ENCODE peak calls at places on chromosome 16, in seven cellular contexts. A is frontal cortex; N is NCI-H446 treated with DMSO at 0.1 percent for 48 hours; X is stimulated activated CD4-positive, alpha-beta T cell treated with anti-CD3 and anti-CD28 coated beads, TNF-alpha, amount 100 ng/mL, for 24 hours; M is HFFc6; V is stimulated activated CD8-positive, alpha-beta memory T cell treated with anti-CD3 and anti-CD28 coated beads, Interleukin-4, amount 100 ng/mL, for 1 hour; B is heart left ventricle. I is an unnamed sample.

GRCh38 chr16:11560701-11561439 is 25.8 kb downstream of the LITAF start:
- DNase-seq in A (no peak), N (no peak), X (peak), M (peak), V (peak), B (no peak), I (peak)

GRCh38 chr16:12017583-12017982 is 41.0 kb downstream of the SNX29 start:
- DNase-seq in A (no peak), N (no peak), X (no peak), M (peak), V (no peak), B (no peak), I (no peak)

GRCh38 chr16:16019488-16019887 is 70.1 kb downstream of the ABCC1 start:
- DNase-seq in A (no peak), N (no peak), X (no peak), M (peak), V (no peak), B (no peak), I (no peak)

GRCh38 chr16:21167360-21167759 is 8.9 kb downstream of the LDAF1 start:
- DNase-seq in A (no peak), N (no peak), X (no peak), M (peak), V (no peak), B (no peak), I (no peak)

GRCh38 chr16:88535181-88535856 is 34.9 kb upstream of the ZC3H18 start:
- DNase-seq in A (no peak), N (no peak), X (no peak), M (no peak), V (no peak), B (no peak), I (no peak)

GRCh38 chr16:2827831-2828520 is 2.1 kb upstream of the ZG16B start:
- DNase-seq in A (no peak), N (no peak), X (no peak), M (no peak), V (no peak), B (no peak), I (no peak)

GRCh38 chr16:22353188-22353919 is 21.1 kb downstream of the CDR2 start:
- DNase-seq in A (no peak), N (no peak), X (no peak), M (peak), V (no peak), B (no peak), I (no peak)

GRCh38 chr16:27795992-27796614 is 246.2 kb downstream of the KATNIP start:
- DNase-seq in A (no peak), N (no peak), X (no peak), M (peak), V (no peak), B (no peak), I (peak)

GRCh38 chr16:67441907-67442306 is 11.0 kb downstream of the HSD11B2 start:
- DNase-seq in A (no peak), N (peak), X (no peak), M (no peak), V (no peak), B (no peak), I (no peak)

GRCh38 chr16:23232806-23233205 is 50.3 kb downstream of the SCNN1G start:
- DNase-seq in A (no peak), N (no peak), X (no peak), M (no peak), V (no peak), B (no peak), I (no peak)

GRCh38 chr16:11258553-11259287 is 2.7 kb upstream of the SOCS1 start:
- DNase-seq in A (peak), N (no peak), X (no peak), M (no peak), V (no peak), B (peak), I (peak)

GRCh38 chr16:90008708-90009145 is 10.5 kb downstream of the DBNDD1 start:
- DNase-seq in A (no peak), N (no peak), X (peak), M (no peak), V (no peak), B (no peak), I (no peak)

GRCh38 chr16:84647830-84648594 is at the start of gene KLHL36:
- DNase-seq in A (peak), N (no peak), X (peak), M (no peak), V (peak), B (peak), I (peak)

GRCh38 chr16:9666834-9667480 is 515.3 kb downstream of the GRIN2A start:
- DNase-seq in A (no peak), N (no peak), X (no peak), M (no peak), V (no peak), B (no peak), I (no peak)

GRCh38 chr16:56233795-56234566 is 42.7 kb downstream of the GNAO1 start:
- DNase-seq in A (no peak), N (no peak), X (no peak), M (no peak), V (no peak), B (no peak), I (no peak)

GRCh38 chr16:73047221-73047535 is 750 bp downstream of the ZFHX3 start:
- DNase-seq in A (no peak), N (no peak), X (no peak), M (peak), V (no peak), B (no peak), I (no peak)

GRCh38 chr16:78639775-78640174 is 540.3 kb downstream of the WWOX start:
- DNase-seq in A (no peak), N (no peak), X (no peak), M (no peak), V (no peak), B (no peak), I (no peak)

GRCh38 chr16:15564619-15565339 is 78.2 kb downstream of the MARF1 start:
- DNase-seq in A (no peak), N (no peak), X (no peak), M (no peak), V (no peak), B (no peak), I (no peak)

GRCh38 chr16:73996624-73997339 is 299.8 kb upstream of the PSMD7 start:
- DNase-seq in A (no peak), N (no peak), X (no peak), M (no peak), V (no peak), B (no peak), I (no peak)

GRCh38 chr16:56263711-56264608 is 72.7 kb downstream of the GNAO1 start:
- DNase-seq in A (peak), N (no peak), X (no peak), M (no peak), V (no peak), B (peak), I (no peak)

GRCh38 chr16:68732068-68732680 is 4.9 kb upstream of the CDH1 start:
- DNase-seq in A (no peak), N (no peak), X (no peak), M (no peak), V (no peak), B (no peak), I (no peak)

GRCh38 chr16:1938316-1938715 is 4.7 kb downstream of the MSRB1 start:
- DNase-seq in A (no peak), N (no peak), X (no peak), M (no peak), V (no peak), B (no peak), I (no peak)

GRCh38 chr16:53132406-53132805 is 77.6 kb downstream of the CHD9 start:
- DNase-seq in A (no peak), N (no peak), X (no peak), M (no peak), V (no peak), B (no peak), I (no peak)

GRCh38 chr16:54033747-54034146 is 252.8 kb downstream of the IRX3 start:
- DNase-seq in A (no peak), N (no peak), X (no peak), M (no peak), V (no peak), B (no peak), I (no peak)

I was measured in natural killer cell treated with Interleukin-12 subunit alpha and Interleukin-12 subunit beta and Interleukin-15 and Interleukin-18, amount 100 ng/mL, for 72 hours.